ENCODE peak calls at places on chromosomes 16 and 17, in four cellular contexts. Z is fibroblast of mammary gland, R is thoracic aorta, W is fibroblast of the aortic adventitia. L is an unnamed sample.
A peak's percentile ranks its signal among the peaks of the same experiment; 100 is the strongest.

GRCh38 chr17:77320046-77320445 is 179.3 kb downstream of the SEC14L1 start:
- DNase-seq in W (peak; percentile 85), Z (peak; percentile 90), R (no peak), L (no peak)

GRCh38 chr16:85424260-85425060 is 188.7 kb upstream of the GSE1 start:
- DNase-seq in W (no peak), Z (no peak), R (no peak), L (peak; percentile 0)

GRCh38 chr17:31823014-31823413 is 36.0 kb downstream of the COPRS start:
- DNase-seq in R (no peak), W (no peak), Z (no peak), L (no peak)

GRCh38 chr16:68069511-68070248 is 15.5 kb upstream of the NFATC3 start:
- DNase-seq in R (no peak), W (no peak), Z (no peak), L (peak; percentile 64)

GRCh38 chr16:58119509-58119845 is 9.7 kb downstream of the CFAP20 start:
- DNase-seq in W (no peak), Z (no peak), R (no peak), L (no peak)

GRCh38 chr17:77253611-77254051 is 112.9 kb downstream of the SEC14L1 start:
- DNase-seq in R (no peak), W (no peak), Z (peak; percentile 23), L (no peak)

GRCh38 chr17:67514998-67515397 is 137.9 kb downstream of the PITPNC1 start:
- DNase-seq in W (no peak), R (no peak), Z (no peak), L (no peak)

GRCh38 chr16:3149193-3149530 is 14.3 kb downstream of the ZNF213 start:
- DNase-seq in R (no peak), Z (no peak), W (no peak), L (no peak)

GRCh38 chr16:17437142-17437720 is 33.5 kb downstream of the XYLT1 start:
- DNase-seq in R (no peak), W (no peak), Z (no peak), L (no peak)

GRCh38 chr17:49434821-49435581 is 20.3 kb upstream of the PHB1 start:
- DNase-seq in W (peak; percentile 51), R (no peak), Z (peak; percentile 57), L (peak; percentile 64)

GRCh38 chr17:6708357-6708961 is 4.7 kb downstream of the SLC13A5 start:
- DNase-seq in W (no peak), Z (no peak), R (no peak), L (no peak)

GRCh38 chr16:82070656-82071369 is 35.8 kb downstream of the HSD17B2 start:
- DNase-seq in W (peak; percentile 36), Z (peak; percentile 19), R (no peak), L (no peak)

GRCh38 chr16:12330977-12331376 is 354.4 kb downstream of the SNX29 start:
- DNase-seq in Z (no peak), R (no peak), W (peak; percentile 17), L (no peak)

GRCh38 chr17:76932402-76933333 is 64.5 kb downstream of the MGAT5B start:
- DNase-seq in Z (no peak), W (no peak), R (no peak), L (no peak)

DNA sequence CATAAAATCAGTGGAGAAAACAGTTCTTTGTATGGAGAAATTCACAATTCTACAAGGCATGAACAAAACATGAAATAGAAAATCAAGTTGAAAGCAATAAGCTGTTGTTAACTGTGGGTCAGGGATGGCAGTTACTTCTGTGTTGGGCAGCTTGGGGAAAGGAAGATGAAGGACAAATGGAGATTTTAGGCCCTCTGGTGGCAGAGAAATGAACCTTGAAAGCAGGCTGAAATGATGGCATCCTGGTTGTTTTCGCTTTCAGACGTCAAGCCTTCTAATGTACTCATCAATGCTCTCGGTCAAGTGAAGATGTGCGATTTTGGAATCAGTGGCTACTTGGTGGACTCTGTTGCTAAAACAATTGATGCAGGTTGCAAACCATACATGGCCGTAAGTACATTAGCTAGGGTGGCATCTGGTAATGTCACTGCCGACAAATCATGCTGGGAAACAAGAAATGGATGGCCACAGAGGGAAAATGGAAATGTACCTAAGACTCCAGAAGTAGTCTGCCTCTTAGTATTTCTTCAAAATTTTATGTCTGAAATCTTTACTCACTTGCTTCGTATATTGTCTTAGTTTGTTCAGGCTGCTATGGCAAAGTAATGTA is 108.9 kb downstream of the MAP2K6 start:
- DNase-seq in Z (peak; percentile 69), R (no peak), W (peak; percentile 64), L (peak; percentile 28)
- TF ChIP-seq CTCF in Z (peak; percentile 81), R (peak; percentile 63), W (peak; percentile 81), L (peak; percentile 63)

GRCh38 chr17:19770985-19771710 is 23.1 kb upstream of the ALDH3A1 start:
- DNase-seq in R (no peak), W (no peak), Z (no peak), L (no peak)

GRCh38 chr17:19773534-19773933 is 25.4 kb upstream of the ALDH3A1 start:
- DNase-seq in R (no peak), W (no peak), Z (no peak), L (no peak)

GRCh38 chr17:19769946-19770652 is 22.0 kb upstream of the ALDH3A1 start:
- DNase-seq in Z (peak; percentile 40), R (no peak), W (peak; percentile 54), L (no peak)

GRCh38 chr17:19768046-19768782 is 20.1 kb upstream of the ALDH3A1 start:
- DNase-seq in R (no peak), W (no peak), Z (no peak), L (no peak)

DNA sequence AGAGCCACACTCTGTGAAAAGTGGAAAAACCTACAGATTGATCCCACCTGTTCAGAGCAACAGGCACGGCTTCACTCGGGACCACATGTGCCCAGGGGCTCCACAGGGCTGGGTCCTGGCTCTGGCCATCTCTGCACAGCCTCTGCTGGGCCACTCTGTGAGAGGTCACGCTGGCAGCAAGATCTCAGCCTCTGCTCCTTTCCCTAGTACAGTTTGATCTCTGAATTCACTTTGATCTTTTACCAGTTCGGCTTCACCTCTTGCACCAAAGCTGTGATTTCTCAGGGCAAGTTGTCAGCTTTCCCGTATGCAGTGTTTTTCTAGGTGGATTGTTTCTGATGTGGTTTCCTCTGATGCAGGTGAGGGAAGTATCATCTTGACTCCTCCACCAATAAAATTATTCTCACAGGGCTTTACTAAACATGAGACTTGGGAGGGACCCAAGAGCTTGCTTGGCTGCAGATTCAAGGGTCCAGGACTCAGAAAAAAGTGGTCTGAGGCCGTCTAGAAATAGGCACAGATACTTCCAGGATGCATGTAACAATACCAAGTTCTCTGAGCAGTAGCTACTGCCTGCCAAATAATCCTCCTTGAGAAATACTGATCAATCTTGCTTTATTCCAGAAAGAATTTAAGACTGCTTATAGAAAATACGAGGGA is 24.0 kb upstream of the ALDH3A1 start:
- DNase-seq in Z (no peak), W (no peak), R (no peak), L (no peak)
- TF ChIP-seq CTCF in Z (no peak), W (no peak), R (no peak), L (no peak)

DNA sequence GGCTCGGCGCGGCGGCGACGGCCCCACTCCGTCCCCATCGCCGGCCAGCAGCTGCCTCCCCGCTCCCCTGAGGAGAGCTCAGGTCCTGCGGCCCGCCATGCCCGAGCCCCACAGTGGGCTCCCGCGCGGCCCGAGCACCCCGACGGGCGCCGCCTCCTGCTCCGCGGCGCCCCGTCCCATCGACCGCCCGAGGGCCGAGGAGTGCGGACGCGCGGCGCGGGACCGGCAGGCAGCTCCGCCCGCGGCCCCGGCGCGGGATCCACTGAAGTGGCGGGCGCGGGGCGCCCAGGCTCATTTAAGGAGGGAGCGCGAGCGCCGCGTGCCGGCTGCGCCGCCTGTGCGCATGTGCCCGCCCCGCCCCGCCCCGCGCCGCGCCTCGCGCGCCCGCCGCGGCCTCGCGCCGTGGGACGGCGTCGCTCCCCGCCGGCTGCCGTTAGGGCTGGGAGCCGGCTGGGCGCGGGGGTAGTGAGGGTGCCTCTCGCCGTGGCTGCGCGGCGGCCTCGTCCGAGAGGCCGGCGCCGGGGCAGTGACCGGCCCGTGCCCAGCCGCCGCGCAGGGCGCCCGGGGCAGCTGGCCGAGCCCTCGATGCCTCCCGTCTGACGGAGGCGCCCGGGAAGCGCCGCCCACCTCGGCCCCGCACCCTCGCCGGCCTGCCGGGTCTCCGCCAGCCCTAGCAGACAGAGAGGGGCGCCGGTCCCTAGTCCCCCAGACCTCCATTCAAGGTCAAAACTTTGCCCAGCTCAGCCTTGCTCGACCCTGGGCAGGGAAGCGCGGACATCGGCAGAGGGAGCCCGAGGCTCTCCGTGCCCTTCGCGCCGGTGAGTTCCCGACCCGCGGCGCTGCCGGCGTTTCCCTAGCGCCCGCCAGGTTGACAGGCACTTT is at the start of gene NETO2:
- DNase-seq in Z (peak; percentile 49), R (no peak), W (peak; percentile 43), L (peak; percentile 56)
- TF ChIP-seq CTCF in Z (peak; percentile 53), R (peak; percentile 17), W (peak; percentile 71), L (no peak)

GRCh38 chr16:59180083-59180476 is 446.0 kb upstream of the GOT2 start:
- DNase-seq in Z (no peak), R (no peak), W (no peak), L (no peak)
- TF ChIP-seq CTCF in Z (no peak), R (no peak), W (no peak), L (no peak)

DNA sequence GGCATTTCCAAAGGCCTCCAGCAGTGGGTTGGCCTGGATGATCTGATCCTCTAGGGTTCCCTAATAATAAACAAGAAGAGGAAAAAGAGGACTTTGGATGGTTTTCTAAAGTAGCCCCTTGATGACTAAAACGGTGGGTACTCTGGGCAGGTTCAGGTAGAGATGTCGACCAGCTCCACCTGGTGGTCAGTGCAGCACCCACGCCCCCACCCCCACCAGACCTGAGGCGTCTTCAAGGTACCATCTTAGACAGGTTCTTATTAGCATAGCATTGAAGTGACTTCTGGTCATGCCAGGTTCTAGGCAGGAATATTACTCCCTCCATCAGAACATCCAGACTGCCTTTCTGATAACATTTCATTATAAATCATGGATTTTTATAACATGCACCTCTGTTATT is 15.0 kb downstream of the MYH13 start:
- DNase-seq in Z (no peak), W (no peak), R (no peak), L (peak; percentile 60)
- TF ChIP-seq CTCF in Z (peak; percentile 45), W (peak; percentile 32), R (peak; percentile 18), L (peak; percentile 41)

DNA sequence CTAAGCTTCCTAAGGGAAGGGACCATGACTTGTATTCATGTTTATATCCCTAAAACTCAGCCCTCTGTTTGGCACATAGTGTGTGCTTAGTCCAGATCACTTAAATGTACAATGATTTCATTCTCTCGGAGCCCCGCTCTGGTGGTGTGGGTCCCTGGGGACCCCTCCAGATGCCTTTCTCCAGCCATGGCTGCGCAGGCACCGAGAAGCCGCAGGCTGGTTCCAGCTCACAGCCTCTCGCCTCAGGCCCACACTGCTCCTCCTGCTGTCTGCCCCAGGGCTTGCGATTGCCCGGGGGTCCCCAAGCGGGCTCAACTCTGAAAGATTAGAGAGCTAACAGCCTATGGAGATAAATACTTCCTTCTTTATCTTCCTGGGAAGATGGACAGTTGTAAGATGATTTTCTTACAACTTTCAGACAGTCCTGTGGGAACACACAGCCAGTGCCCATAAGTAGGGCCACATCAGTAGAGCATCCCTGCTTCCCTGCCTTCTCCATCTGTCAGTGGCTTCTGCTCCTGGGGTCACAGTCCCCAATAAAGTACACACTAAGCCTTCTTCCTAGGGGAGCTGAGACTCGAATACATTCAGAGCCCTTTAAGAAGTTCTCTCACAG is 66.2 kb downstream of the CENPV start:
- DNase-seq in W (peak; percentile 64), R (no peak), Z (peak; percentile 77), L (peak; percentile 19)
- TF ChIP-seq CTCF in W (peak; percentile 43), R (no peak), Z (peak; percentile 38), L (no peak)

GRCh38 chr16:30357085-30357714 is 2.1 kb upstream of the CD2BP2 start:
- DNase-seq in W (no peak), R (no peak), Z (peak; percentile 17), L (no peak)
- TF ChIP-seq CTCF in W (no peak), R (no peak), Z (no peak), L (no peak)